ENCODE peak calls at places on chromosomes 7 and 10, in five cellular contexts. W, O, P, D and R are unnamed samples. For H3K27me3 and H3K36me3, the result is how much of the 10 kb centered on the place peaks cover.

GRCh38 chr10:1933215-1933614 is 195.9 kb upstream of the ADARB2 start:
- DNase-seq in W (no peak), O (no peak), P (no peak), D (no peak), R (no peak)

GRCh38 chr7:134593530-134594392 is 44.9 kb downstream of the AKR1B15 start:
- DNase-seq in W (no peak), O (no peak), P (no peak), D (peak), R (peak)

GRCh38 chr10:21398549-21399345 is 126.7 kb downstream of the SKIDA1 start:
- DNase-seq in W (no peak), O (no peak), P (no peak), D (no peak), R (no peak)

GRCh38 chr10:33612116-33612515 is 277.6 kb upstream of the NRP1 start:
- DNase-seq in W (no peak), O (no peak), P (no peak), D (no peak), R (no peak)

GRCh38 chr10:114544045-114544659 is 113.9 kb downstream of the ABLIM1 start:
- DNase-seq in W (no peak), O (no peak), P (peak), D (no peak), R (no peak)

GRCh38 chr7:48084727-48085432 is 4.2 kb upstream of the UPP1 start:
- DNase-seq in W (no peak), O (peak), P (peak), D (peak), R (no peak)

GRCh38 chr10:60384708-60385398 is 4.8 kb downstream of the ANK3 start:
- DNase-seq in W (no peak), O (peak), P (no peak), D (no peak), R (no peak)

GRCh38 chr7:77959080-77959479 is 160.5 kb downstream of the PHTF2 start:
- DNase-seq in W (no peak), O (no peak), P (no peak), D (no peak), R (no peak)

GRCh38 chr10:28300027-28300426 is 2.8 kb downstream of the MPP7 start:
- DNase-seq in W (no peak), O (no peak), P (no peak), D (no peak), R (no peak)

GRCh38 chr7:32890010-32890552 is 1.5 kb downstream of the KBTBD2 start:
- DNase-seq in W (no peak), O (no peak), P (no peak), D (peak), R (no peak)

GRCh38 chr10:73907841-73908517 is 3.0 kb upstream of the PLAU start:
- DNase-seq in W (no peak), O (no peak), P (no peak), D (no peak), R (no peak)

GRCh38 chr7:128010392-128011078 is 20.7 kb downstream of the LRRC4 start:
- DNase-seq in W (no peak), O (no peak), P (no peak), D (no peak), R (no peak)

GRCh38 chr10:132419631-132420468 is 22.9 kb downstream of the PWWP2B start:
- DNase-seq in W (no peak), O (no peak), P (no peak), D (no peak), R (no peak)

GRCh38 chr10:114753126-114753525 is 68.5 kb upstream of the FHIP2A start:
- DNase-seq in W (no peak), O (no peak), P (no peak), D (no peak), R (no peak)

GRCh38 chr10:18332484-18332883 is 192.3 kb downstream of the CACNB2 start:
- DNase-seq in W (no peak), O (no peak), P (no peak), D (no peak), R (no peak)

GRCh38 chr10:115093776-115094361 is 704 bp downstream of the ATRNL1 start:
- DNase-seq in W (no peak), O (no peak), P (no peak), D (no peak), R (peak)

GRCh38 chr7:106367018-106367420 is 82.2 kb upstream of the NAMPT start:
- DNase-seq in W (no peak), O (no peak), P (no peak), D (peak), R (peak)

GRCh38 chr10:101044117-101044516 is 13.1 kb downstream of the SFXN3 start:
- DNase-seq in W (no peak), O (no peak), P (no peak), D (peak), R (no peak)
- H3K27me3 ChIP-seq in W (half or more), O (under half), P (under half), D (under half), R (under half)

GRCh38 chr7:6032167-6032566 is 991 bp downstream of the ANKRD61 start:
- DNase-seq in W (no peak), O (no peak), P (no peak), D (no peak), R (no peak)
- H3K36me3 ChIP-seq in W (under half), O (under half), P (under half), D (half or more), R (half or more)

DNA sequence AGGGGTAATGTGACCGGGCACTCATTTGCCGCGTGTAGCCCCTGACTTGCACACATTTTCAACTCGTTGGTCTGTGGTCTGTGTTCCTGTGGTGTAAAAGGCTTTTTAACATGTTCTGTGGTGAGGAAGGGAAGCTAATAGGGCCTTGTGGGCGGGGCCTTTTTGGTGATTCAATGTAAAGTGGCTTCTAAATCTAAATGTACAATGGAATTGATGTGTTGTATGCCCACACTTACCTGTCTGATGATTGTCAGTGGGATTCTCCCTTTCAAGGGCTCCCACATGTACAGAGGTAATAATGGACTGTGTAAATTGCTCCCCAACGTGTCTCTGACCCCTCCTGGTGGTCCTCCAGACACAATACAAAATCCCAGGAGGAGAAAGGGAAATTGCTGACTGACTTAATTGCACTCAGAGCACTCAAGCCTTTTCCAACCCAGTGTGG is 43.1 kb upstream of the GATAD1 start:
- DNase-seq in W (no peak), O (no peak), P (no peak), D (no peak), R (no peak)
- TF ChIP-seq YY1 in W (no peak), O (no peak), P (no peak), D (no peak), R (no peak)

GRCh38 chr10:86392723-86393094 is 26.1 kb upstream of the GRID1 start:
- DNase-seq in W (no peak), O (no peak), P (peak), D (no peak), R (no peak)
- H3K27me3 ChIP-seq in W (under half), O (under half), P (under half), D (under half), R (under half)

GRCh38 chr10:121911421-121911697 is 16.5 kb downstream of the ATE1 start:
- DNase-seq in W (no peak), O (no peak), P (no peak), D (no peak), R (no peak)
- H3K36me3 ChIP-seq in W (under half), O (under half), P (under half), D (under half), R (under half)

GRCh38 chr10:35605191-35605590 is at the start of gene GJD4:
- DNase-seq in W (no peak), O (no peak), P (no peak), D (no peak), R (no peak)

GRCh38 chr10:35607475-35608316 is 2.6 kb downstream of the GJD4 start:
- DNase-seq in W (no peak), O (no peak), P (no peak), D (no peak), R (no peak)

GRCh38 chr10:35611750-35612149 is 6.6 kb downstream of the GJD4 start:
- DNase-seq in W (no peak), O (no peak), P (no peak), D (peak), R (no peak)

GRCh38 chr10:35606423-35606822 is 1.3 kb downstream of the GJD4 start:
- DNase-seq in W (no peak), O (no peak), P (no peak), D (no peak), R (no peak)

DNA sequence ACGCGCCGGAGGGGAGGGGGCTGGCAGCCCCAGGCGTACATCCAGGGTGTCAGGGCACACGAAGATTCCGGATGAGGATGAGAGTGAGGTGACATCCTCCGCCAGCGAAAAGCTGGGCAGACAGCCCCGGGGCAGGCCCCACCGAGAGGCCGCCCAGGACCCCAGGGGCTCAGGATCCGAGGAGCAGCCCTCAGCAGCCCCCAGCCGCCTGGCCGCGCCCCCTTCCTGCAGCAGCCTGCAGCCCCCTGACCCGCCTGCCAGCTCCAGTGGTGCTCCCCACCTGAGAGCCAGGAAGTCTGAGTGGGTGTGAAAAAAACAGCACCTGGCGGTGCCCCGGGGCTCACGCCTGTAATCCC is 3.2 kb downstream of the GJD4 start:
- DNase-seq in W (no peak), O (no peak), P (no peak), D (no peak), R (no peak)
- TF ChIP-seq YY1 in W (no peak), O (no peak), P (no peak), D (no peak), R (no peak)